ENCODE peak calls at places on chromosomes 12 and 14, in seven cellular contexts. P is IMR-90, M is spleen, J is stomach, K is suprapubic skin, C is GM12891, X is heart left ventricle. F is an unnamed sample.

GRCh38 chr14:98243332-98243731 is 1028.7 kb downstream of the BCL11B start:
- DNase-seq in P (no peak), M (no peak), J (no peak), K (no peak), C (no peak), X (no peak), F (no peak)

GRCh38 chr14:101521306-101521935 is 39.9 kb upstream of the DIO3 start:
- DNase-seq in P (no peak), M (no peak), J (no peak), K (no peak), C (no peak), X (no peak), F (no peak)

GRCh38 chr12:123076604-123077297 is 74.1 kb downstream of the PITPNM2 start:
- DNase-seq in P (no peak), M (no peak), J (no peak), K (no peak), C (peak), X (no peak), F (peak)

GRCh38 chr12:95218164-95218851 is 701 bp downstream of the VEZT start:
- DNase-seq in P (peak), M (no peak), J (no peak), K (no peak), C (no peak), X (no peak), F (peak)

GRCh38 chr12:89389755-89390661 is 37.7 kb upstream of the DUSP6 start:
- DNase-seq in P (peak), M (no peak), J (no peak), K (no peak), C (no peak), X (no peak), F (no peak)

GRCh38 chr14:95226801-95227200 is 69.5 kb upstream of the DICER1 start:
- DNase-seq in P (no peak), M (no peak), J (no peak), K (no peak), C (no peak), X (no peak), F (no peak)

GRCh38 chr14:78790262-78790661 is 620.1 kb downstream of the NRXN3 start:
- DNase-seq in P (no peak), M (no peak), J (no peak), K (no peak), C (no peak), X (no peak), F (no peak)

GRCh38 chr12:3634348-3634747 is 118.6 kb downstream of the CRACR2A start:
- DNase-seq in P (no peak), M (no peak), J (no peak), K (no peak), C (no peak), X (no peak), F (no peak)

GRCh38 chr12:52585951-52586350 is 12.3 kb upstream of the KRT74 start:
- DNase-seq in P (no peak), M (no peak), J (no peak), K (no peak), C (no peak), X (no peak), F (no peak)

GRCh38 chr12:46459111-46459510 is 86.5 kb upstream of the SLC38A2 start:
- DNase-seq in P (peak), M (no peak), J (no peak), K (no peak), C (no peak), X (no peak), F (no peak)

GRCh38 chr14:99524804-99525698 is 43.8 kb downstream of the CCNK start:
- DNase-seq in P (peak), M (peak), J (peak), K (no peak), C (no peak), X (peak), F (peak)

GRCh38 chr12:102973583-102973982 is 16.1 kb downstream of the ASCL1 start:
- DNase-seq in P (no peak), M (no peak), J (no peak), K (no peak), C (no peak), X (no peak), F (no peak)

GRCh38 chr12:125140918-125141573 is 75.8 kb downstream of the AACS start:
- DNase-seq in P (peak), M (no peak), J (no peak), K (no peak), C (no peak), X (peak), F (peak)

GRCh38 chr12:6465467-6466183 is 4.9 kb downstream of the VAMP1 start:
- DNase-seq in P (peak), M (no peak), J (peak), K (no peak), C (no peak), X (no peak), F (peak)

GRCh38 chr14:98233656-98234055 is 1038.3 kb downstream of the BCL11B start:
- DNase-seq in P (no peak), M (no peak), J (no peak), K (no peak), C (no peak), X (no peak), F (no peak)

GRCh38 chr14:22225526-22226133 is 363.4 kb downstream of the DAD1 start:
- DNase-seq in P (peak), M (no peak), J (no peak), K (no peak), C (no peak), X (no peak), F (no peak)

GRCh38 chr12:54331-54730 is 12.2 kb upstream of the IQSEC3 start:
- DNase-seq in P (no peak), M (no peak), J (no peak), K (no peak), C (no peak), X (no peak), F (no peak)

GRCh38 chr12:241266-241665 is 21.4 kb downstream of the SLC6A13 start:
- DNase-seq in P (no peak), M (no peak), J (no peak), K (peak), C (no peak), X (no peak), F (no peak)

GRCh38 chr14:40757376-40757775 is 849.3 kb upstream of the LRFN5 start:
- DNase-seq in P (no peak), M (no peak), J (no peak), K (no peak), C (no peak), X (no peak), F (no peak)

GRCh38 chr12:69844416-69844815 is 19.4 kb downstream of the MYRFL start:
- DNase-seq in P (no peak), M (no peak), J (no peak), K (no peak), C (no peak), X (no peak), F (no peak)

GRCh38 chr14:69997849-69998248 is 118.6 kb downstream of the SMOC1 start:
- DNase-seq in P (peak), M (no peak), J (peak), K (no peak), C (no peak), X (no peak), F (no peak)

GRCh38 chr12:84135879-84136278 is 776.7 kb downstream of the SLC6A15 start:
- DNase-seq in P (no peak), M (no peak), J (no peak), K (no peak), C (no peak), X (no peak), F (no peak)

GRCh38 chr12:21301-22189 is 45.0 kb upstream of the IQSEC3 start:
- DNase-seq in P (no peak), M (peak), J (no peak), K (peak), C (no peak), X (no peak), F (no peak)

GRCh38 chr14:30521899-30522736 is 36.8 kb upstream of the G2E3 start:
- DNase-seq in P (peak), M (no peak), J (no peak), K (no peak), C (no peak), X (no peak), F (no peak)

GRCh38 chr12:84653482-84653881 is 259.1 kb downstream of the SLC6A15 start:
- DNase-seq in P (no peak), M (no peak), J (no peak), K (no peak), C (no peak), X (no peak), F (no peak)

GRCh38 chr12:84079621-84080020 is 833.0 kb downstream of the SLC6A15 start:
- DNase-seq in P (peak), M (no peak), J (no peak), K (no peak), C (no peak), X (no peak), F (no peak)

GRCh38 chr14:50020184-50020583 is 96.2 kb downstream of the VCPKMT start:
- DNase-seq in P (no peak), M (no peak), J (no peak), K (no peak), C (no peak), X (no peak), F (no peak)

GRCh38 chr12:120959111-120959878 is 19.0 kb upstream of the HNF1A start:
- DNase-seq in P (no peak), M (no peak), J (no peak), K (no peak), C (no peak), X (no peak), F (no peak)
- TF ChIP-seq POLR2A in P (no peak), M (no peak), J (no peak), K (no peak), C (no peak), X (no peak), F (no peak)

GRCh38 chr12:121858662-121859572 is at the start of gene HPD:
- DNase-seq in P (peak), M (no peak), J (no peak), K (no peak), C (no peak), X (peak), F (peak)
- TF ChIP-seq POLR2A in P (no peak), M (no peak), J (no peak), K (no peak), C (no peak), X (no peak), F (no peak)

GRCh38 chr12:27220988-27221345 is 23.1 kb upstream of the STK38L start:
- DNase-seq in P (no peak), M (no peak), J (no peak), K (no peak), C (no peak), X (no peak), F (no peak)

GRCh38 chr12:27217590-27217989 is 26.5 kb upstream of the STK38L start:
- DNase-seq in P (no peak), M (no peak), J (no peak), K (no peak), C (no peak), X (no peak), F (no peak)

GRCh38 chr12:27219693-27220056 is 24.4 kb upstream of the STK38L start:
- DNase-seq in P (no peak), M (no peak), J (no peak), K (no peak), C (no peak), X (no peak), F (no peak)

GRCh38 chr12:27221625-27222387 is 22.3 kb upstream of the STK38L start:
- DNase-seq in P (no peak), M (no peak), J (no peak), K (no peak), C (no peak), X (no peak), F (no peak)

GRCh38 chr12:27220057-27220987 is 23.8 kb upstream of the STK38L start:
- DNase-seq in P (peak), M (no peak), J (no peak), K (no peak), C (peak), X (no peak), F (no peak)
- TF ChIP-seq POLR2A in P (no peak), M (no peak), J (no peak), K (no peak), C (no peak), X (no peak), F (no peak)

DNA sequence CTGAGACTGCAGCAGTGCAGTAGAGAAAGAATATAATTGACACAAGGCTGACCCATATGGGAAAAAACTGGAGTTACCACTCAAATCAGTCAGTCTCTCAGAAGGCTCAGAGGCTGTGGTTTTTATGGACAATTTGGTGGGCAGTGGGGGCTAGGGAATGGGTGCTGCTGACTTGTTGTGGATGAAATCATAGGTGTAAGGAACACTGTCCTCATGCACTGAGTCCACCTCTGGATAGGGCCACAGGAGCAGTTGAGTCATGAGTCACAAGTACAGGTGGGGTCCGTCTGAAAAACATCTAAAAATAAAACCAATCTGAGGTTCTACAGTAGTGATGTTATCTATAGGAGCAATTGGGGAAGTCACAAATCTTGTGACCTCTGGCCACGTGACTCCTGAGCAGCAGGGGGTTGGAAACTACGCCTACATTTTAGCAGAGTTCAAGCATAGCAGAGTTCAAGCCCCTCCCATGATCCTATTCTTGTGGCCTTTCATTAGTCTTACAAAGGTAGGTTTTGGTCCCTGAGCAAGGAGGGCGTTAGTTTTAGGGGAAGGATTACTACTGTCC is 18.1 kb upstream of the SGPP1 start:
- DNase-seq in P (no peak), M (no peak), J (no peak), K (no peak), C (no peak), X (no peak), F (no peak)
- TF ChIP-seq POLR2A in P (no peak), M (no peak), J (no peak), K (no peak), C (no peak), X (no peak), F (no peak)

GRCh38 chr12:16110596-16110995 is 166.9 kb downstream of the SLC15A5 start:
- DNase-seq in P (no peak), M (no peak), J (no peak), K (no peak), C (no peak), X (no peak), F (no peak)

GRCh38 chr12:16112626-16113560 is 164.6 kb downstream of the SLC15A5 start:
- DNase-seq in P (no peak), M (no peak), J (no peak), K (no peak), C (no peak), X (no peak), F (no peak)

DNA sequence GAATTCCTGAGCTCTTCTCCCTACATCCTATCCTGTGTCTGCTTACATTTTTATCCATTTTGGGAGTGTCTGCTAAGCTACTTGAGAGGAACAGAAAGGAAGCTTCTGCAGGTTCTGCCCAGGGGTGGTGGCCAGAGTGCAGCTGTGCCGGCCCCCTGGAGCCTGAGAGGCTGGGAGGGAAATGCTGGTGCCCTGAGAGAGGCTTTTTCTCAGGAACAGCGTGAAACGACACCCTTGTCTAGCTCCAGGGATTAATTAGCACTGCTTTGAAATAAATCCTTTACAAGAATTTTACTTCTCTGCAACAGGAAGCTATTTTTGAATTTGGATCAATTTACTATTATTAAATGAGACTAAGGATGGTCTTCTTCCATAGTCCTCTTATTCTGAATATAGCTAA is 165.3 kb downstream of the SLC15A5 start:
- DNase-seq in P (no peak), M (no peak), J (no peak), K (no peak), C (no peak), X (no peak), F (no peak)
- TF ChIP-seq POLR2A in P (no peak), M (no peak), J (no peak), K (no peak), C (no peak), X (no peak), F (no peak)

GRCh38 chr12:42483534-42483857 is 106.0 kb downstream of the PRICKLE1 start:
- DNase-seq in P (peak), M (peak), J (no peak), K (no peak), C (peak), X (peak), F (no peak)
- TF ChIP-seq POLR2A in P (no peak), M (no peak), J (no peak), K (no peak), C (no peak), X (no peak), F (no peak)

DNA sequence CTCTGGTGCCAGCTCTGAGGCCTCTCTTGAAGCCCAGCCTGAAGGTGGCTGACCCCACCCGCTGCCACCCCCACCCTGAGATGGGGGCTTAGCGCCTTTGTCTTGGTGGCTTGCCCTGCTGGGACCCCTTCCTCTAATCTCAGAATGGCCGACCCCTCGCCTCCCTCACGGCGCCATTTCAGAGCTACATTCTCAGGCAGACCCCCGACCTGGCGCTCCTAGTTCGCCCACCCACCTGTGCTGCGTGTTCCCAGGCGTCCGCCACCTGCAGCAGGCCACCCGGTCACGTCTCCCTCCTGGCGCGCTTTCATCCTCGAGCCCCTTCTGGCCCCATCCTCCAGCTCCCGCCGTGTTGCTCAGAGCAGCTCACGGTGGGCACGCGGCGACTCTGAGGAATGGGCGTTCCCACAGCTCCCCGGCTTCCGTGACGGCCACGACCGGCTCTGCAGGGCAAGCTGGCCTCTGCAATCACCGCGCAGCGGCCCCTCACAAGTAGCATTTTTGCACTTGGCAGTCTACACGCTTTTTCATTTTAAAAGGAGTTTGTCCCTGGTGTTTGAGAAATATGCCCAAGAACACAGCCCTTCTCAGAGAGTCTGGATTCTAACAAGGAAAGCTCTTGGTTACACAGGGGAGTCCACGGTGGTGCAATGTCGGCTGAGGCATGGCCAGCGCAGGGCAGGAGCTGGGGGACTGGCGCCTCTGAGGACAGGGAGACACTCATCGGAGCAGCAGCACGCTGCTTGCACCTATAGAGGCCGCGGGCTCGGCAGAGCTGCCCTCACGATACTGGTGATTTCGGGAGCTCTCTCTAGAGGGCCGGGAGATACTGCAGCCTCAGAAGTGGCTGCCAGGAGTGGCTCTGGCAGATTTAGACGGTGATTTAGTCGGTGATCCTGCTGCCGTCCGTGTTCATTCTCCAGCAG is 105.7 kb upstream of the C14orf180 start:
- DNase-seq in P (no peak), M (no peak), J (no peak), K (peak), C (no peak), X (no peak), F (no peak)
- TF ChIP-seq POLR2A in P (no peak), M (no peak), J (no peak), K (no peak), C (no peak), X (no peak), F (no peak)

GRCh38 chr12:56042430-56043203 is 899 bp downstream of the RPS26 start:
- DNase-seq in P (no peak), M (no peak), J (no peak), K (no peak), C (no peak), X (no peak), F (no peak)
- TF ChIP-seq POLR2A in P (no peak), M (no peak), J (no peak), K (no peak), C (no peak), X (no peak), F (no peak)